ENCODE peak calls at places on chromosomes 11 and 22, in six cellular contexts. S is amniotic stem cell; N is activated CD4-positive, alpha-beta T cell treated with anti-CD3 and anti-CD28 coated beads, Interleukin-2, amount 10 ng/mL, durations not matched to agents 7 days and 5 days; M is substantia nigra; P is naive thymus-derived CD8-positive, alpha-beta T cell; R is activated CD8-positive, alpha-beta memory T cell treated with anti-CD3 and anti-CD28 coated beads for 48 hours. C is an unnamed sample.

GRCh38 chr11:8011383-8011782 is 24.2 kb downstream of the EIF3F start:
- DNase-seq in S (no peak), N (no peak), M (no peak), P (no peak), R (no peak), C (no peak)

GRCh38 chr11:67416416-67417335 is 1.2 kb downstream of the CARNS1 start:
- DNase-seq in S (no peak), N (peak), M (no peak), P (peak), R (no peak), C (no peak)

GRCh38 chr11:59767212-59767611 is 12.0 kb downstream of the STX3 start:
- DNase-seq in S (no peak), N (peak), M (no peak), P (no peak), R (no peak), C (no peak)

GRCh38 chr11:73121692-73122091 is 20.4 kb downstream of the FCHSD2 start:
- DNase-seq in S (no peak), N (no peak), M (no peak), P (no peak), R (no peak), C (no peak)

GRCh38 chr11:121761171-121761570 is 308.4 kb upstream of the SORL1-AS1 start:
- DNase-seq in S (no peak), N (no peak), M (no peak), P (no peak), R (no peak), C (no peak)

GRCh38 chr22:35746946-35747703 is 29.5 kb downstream of the APOL5 start:
- DNase-seq in S (no peak), N (no peak), M (no peak), P (no peak), R (no peak), C (no peak)

GRCh38 chr11:61682093-61682732 is 2.0 kb downstream of the DAGLA start:
- DNase-seq in S (no peak), N (no peak), M (no peak), P (no peak), R (no peak), C (peak)

GRCh38 chr11:74319139-74319538 is 7.7 kb upstream of the P4HA3 start:
- DNase-seq in S (peak), N (no peak), M (no peak), P (no peak), R (no peak), C (no peak)

C was measured in SJCRH30.